ENCODE peak calls at places on chromosomes 11 and 22, in six cellular contexts. V is fibroblast of the aortic adventitia, F is A549, N is cardiac fibroblast, O is body of pancreas, W is GM12865. R is an unnamed sample.

GRCh38 chr11:134229131-134229790 is 4.8 kb downstream of the VPS26B start:
- DNase-seq in N (peak; percentile 34), O (no peak), V (no peak), F (no peak), W (no peak), R (no peak)

GRCh38 chr11:44578279-44578678 is 12.8 kb downstream of the CD82 start:
- DNase-seq in W (peak; percentile 34), N (no peak), F (no peak), O (no peak), V (no peak), R (no peak)

GRCh38 chr11:11640996-11641395 is 19.2 kb upstream of the GALNT18 start:
- DNase-seq in N (no peak), O (no peak), W (no peak), F (no peak), V (no peak), R (no peak)

GRCh38 chr11:111557425-111558111 is 17.0 kb downstream of the LAYN start:
- DNase-seq in N (peak; percentile 96), W (no peak), F (no peak), V (peak; percentile 97), O (no peak), R (peak; percentile 85)

GRCh38 chr11:4072668-4073285 is 21.8 kb upstream of the RRM1 start:
- DNase-seq in N (peak; percentile 88), V (peak; percentile 89), W (peak; percentile 84), F (peak; percentile 67), O (peak; percentile 60), R (peak; percentile 28)

GRCh38 chr22:19972251-19972650 is 30.6 kb upstream of the TXNRD2 start:
- DNase-seq in O (no peak), N (no peak), F (no peak), V (no peak), W (no peak), R (no peak)

GRCh38 chr11:79663012-79663411 is 222.2 kb upstream of the TENM4 start:
- DNase-seq in W (no peak), O (no peak), F (no peak), N (no peak), V (no peak), R (no peak)

GRCh38 chr11:70398834-70399680 is 728 bp downstream of the CTTN start:
- DNase-seq in F (no peak), V (no peak), W (peak; percentile 69), O (peak; percentile 28), N (no peak), R (no peak)

GRCh38 chr11:36463781-36464180 is 46.3 kb downstream of the TRAF6 start:
- DNase-seq in N (no peak), W (no peak), O (no peak), F (no peak), V (no peak), R (no peak)

GRCh38 chr11:3642071-3642951 is 519 bp upstream of the ART5 start:
- DNase-seq in V (peak; percentile 66), O (peak; percentile 70), N (peak; percentile 39), W (no peak), F (peak; percentile 77), R (peak; percentile 43)

GRCh38 chr11:111632798-111633197 is 30.5 kb downstream of the SIK2 start:
- DNase-seq in O (no peak), W (no peak), V (no peak), F (no peak), N (no peak), R (no peak)

GRCh38 chr11:66142370-66143263 is 72.5 kb downstream of the PACS1 start:
- DNase-seq in V (peak; percentile 26), F (peak; percentile 70), O (no peak), W (no peak), N (peak; percentile 69), R (no peak)

GRCh38 chr11:69337211-69337721 is 43.3 kb downstream of the MYEOV start:
- DNase-seq in N (peak; percentile 47), F (no peak), V (peak; percentile 34), O (peak; percentile 73), W (peak; percentile 67), R (no peak)

GRCh38 chr22:27483095-27483798 is 318.3 kb downstream of the MN1 start:
- DNase-seq in N (no peak), O (no peak), F (no peak), W (no peak), V (no peak), R (no peak)

GRCh38 chr11:35367491-35367890 is 51.9 kb downstream of the SLC1A2 start:
- DNase-seq in O (no peak), N (peak; percentile 83), V (peak; percentile 78), W (no peak), F (no peak), R (peak; percentile 48)

GRCh38 chr11:93169950-93170561 is 27.7 kb downstream of the SLC36A4 start:
- DNase-seq in F (no peak), O (no peak), N (peak; percentile 64), V (peak; percentile 58), W (peak; percentile 35), R (no peak)

GRCh38 chr11:24678956-24679355 is 182.1 kb downstream of the LUZP2 start:
- DNase-seq in F (no peak), N (no peak), V (no peak), O (no peak), W (no peak), R (no peak)

GRCh38 chr11:105005451-105005845 is 17.5 kb downstream of the CASP5 start:
- DNase-seq in W (no peak), N (no peak), F (no peak), O (no peak), V (no peak), R (no peak)
- H3K4me3 ChIP-seq in W (no peak overlapping the region), N (no peak overlapping the region), F (no peak overlapping the region), O (no peak overlapping the region), V (no peak overlapping the region), R (no peak overlapping the region)

DNA sequence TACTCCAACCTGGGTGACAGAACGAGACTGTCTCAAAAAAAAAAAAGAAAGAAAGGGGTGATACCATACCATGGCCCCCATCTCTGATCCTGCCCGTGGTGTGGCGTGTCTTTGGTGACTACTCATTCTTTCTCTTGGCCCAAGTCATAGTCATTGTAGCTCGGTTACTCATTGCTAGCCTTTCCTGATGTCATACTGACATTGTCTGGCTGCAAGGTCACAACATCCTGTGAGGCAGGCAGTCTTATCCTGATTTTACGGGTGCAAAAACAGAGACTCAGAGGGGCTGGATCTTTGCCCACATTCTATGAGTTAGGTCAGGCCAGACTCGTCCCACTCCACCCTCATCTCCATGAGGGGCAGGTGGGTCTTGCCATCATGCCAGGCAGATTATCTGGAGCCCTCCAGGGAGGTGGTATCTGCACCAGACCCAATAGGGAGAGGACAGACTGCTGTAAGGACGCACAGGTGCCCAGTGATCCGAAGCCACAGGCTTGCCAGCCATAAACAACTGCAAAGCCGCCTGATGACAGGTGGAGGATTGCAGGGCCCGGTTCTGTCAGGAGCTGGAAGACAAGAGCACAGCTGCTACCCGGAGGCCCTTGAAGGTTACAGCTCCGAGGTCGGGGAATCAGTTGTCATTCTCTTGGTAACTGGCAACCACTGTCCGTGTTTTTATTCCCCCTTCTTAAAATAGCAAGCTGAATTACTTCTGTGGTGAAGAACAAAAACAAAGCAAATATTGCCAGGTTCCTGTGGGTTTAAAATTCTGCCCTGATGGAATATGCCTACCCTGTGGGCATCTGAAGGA is 13.8 kb downstream of the TOM1 start:
- DNase-seq in O (peak; percentile 38), W (peak; percentile 62), V (peak; percentile 90), N (peak; percentile 97), F (peak; percentile 21), R (peak; percentile 75)
- H3K4me3 ChIP-seq in O (no peak overlapping the region), W (no peak overlapping the region), V (no peak overlapping the region), N (no peak overlapping the region), F (no peak overlapping the region), R (no peak overlapping the region)

DNA sequence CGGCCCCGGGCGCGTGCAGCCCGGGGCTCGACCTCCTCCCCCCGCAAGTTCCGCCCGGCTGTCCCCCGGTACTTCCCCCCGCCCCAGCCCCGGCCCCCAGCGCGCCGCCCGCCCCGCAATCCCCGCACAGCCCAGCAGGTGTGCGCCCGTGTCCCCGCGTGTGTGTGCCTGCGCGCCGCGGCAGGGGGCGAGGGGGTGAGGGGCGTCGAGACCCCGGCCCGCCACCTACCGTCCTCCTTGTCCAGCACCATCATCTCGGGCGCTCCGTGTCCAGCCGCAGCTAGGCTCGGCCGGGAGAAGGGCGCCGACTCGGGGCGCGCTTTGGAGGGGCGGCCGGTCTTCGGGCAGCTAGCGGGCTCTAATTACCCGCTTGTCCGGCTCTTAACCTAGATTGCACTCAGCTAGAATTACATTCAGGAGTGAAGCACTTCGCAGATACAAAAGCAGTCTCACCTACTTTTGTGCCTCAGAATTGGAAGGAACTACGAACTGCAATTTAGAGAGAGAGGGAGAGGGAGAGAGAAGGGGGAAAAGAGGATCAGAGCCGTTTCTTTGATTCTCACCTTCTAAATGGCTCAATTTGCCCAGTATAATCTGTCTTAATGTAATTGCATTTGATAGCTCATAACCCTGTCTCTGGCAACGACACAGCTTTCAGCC is 439 bp downstream of the LMO1 start:
- DNase-seq in W (no peak), O (no peak), F (no peak), V (no peak), N (no peak), R (no peak)
- H3K4me3 ChIP-seq in W (no peak overlapping the region), O (peak overlapping the region; percentile 11), F (peak overlapping the region; percentile 66), V (peak overlapping the region; percentile 31), N (no peak overlapping the region), R (peak overlapping the region; percentile 38)

GRCh38 chr11:64007160-64007628 is 21.0 kb downstream of the OTUB1 start:
- DNase-seq in O (no peak), N (peak; percentile 25), F (peak; percentile 61), V (peak; percentile 34), W (no peak), R (no peak)
- H3K4me3 ChIP-seq in O (no peak overlapping the region), N (peak overlapping the region; percentile 8), F (peak overlapping the region; percentile 42), V (peak overlapping the region; percentile 42), W (no peak overlapping the region), R (peak overlapping the region; percentile 3)

GRCh38 chr11:64971421-64972233 is at the start of gene MAJIN:
- DNase-seq in F (peak; percentile 69), V (peak; percentile 61), N (peak; percentile 85), W (peak; percentile 96), O (peak; percentile 93), R (peak; percentile 9)
- H3K4me3 ChIP-seq in F (peak within 1 kb of the TSS; percentile 27), V (peak within 1 kb of the TSS; percentile 41), N (peak within 1 kb of the TSS; percentile 37), W (peak within 1 kb of the TSS; percentile 67), O (no peak within 1 kb of the TSS), R (peak within 1 kb of the TSS; percentile 43)

GRCh38 chr22:35612903-35613302 is 4.2 kb downstream of the MB start:
- DNase-seq in N (no peak), F (no peak), O (no peak), V (no peak), W (no peak), R (no peak)
- H3K4me3 ChIP-seq in N (no peak overlapping the region), F (no peak overlapping the region), O (no peak overlapping the region), V (no peak overlapping the region), W (no peak overlapping the region), R (no peak overlapping the region)